ENCODE peak calls at places on chromosomes 2 and 18, in seven cellular contexts. One of them, this sample, is unnamed.

GRCh38 chr2:219560893-219561178 is 10.5 kb downstream of the OBSL1 start:
- DNase-seq in ELR: no peak
- DNase-seq in left kidney: no peak
- DNase-seq in astrocyte: no peak
- DNase-seq in Calu3: no peak
- DNase-seq in stimulated activated effector memory CD8-positive, alpha-beta T cell treated with anti-CD3 and anti-CD28 coated beads, Interleukin-12 subunit alpha, Interleukin-12 subunit beta, amount 100 ng/mL, for 72 hours: no peak
- DNase-seq in uterus: no peak
- DNase-seq in this sample: no peak

GRCh38 chr2:190334479-190335224 is 8.7 kb upstream of the INPP1 start:
- DNase-seq in uterus: no peak
- DNase-seq in stimulated activated effector memory CD8-positive, alpha-beta T cell treated with anti-CD3 and anti-CD28 coated beads, Interleukin-12 subunit alpha, Interleukin-12 subunit beta, amount 100 ng/mL, for 72 hours: no peak
- DNase-seq in ELR: no peak
- DNase-seq in Calu3: no peak
- DNase-seq in left kidney: no peak
- DNase-seq in astrocyte: no peak
- DNase-seq in this sample: peak

GRCh38 chr2:188725981-188726380 is 248.2 kb upstream of the COL3A1 start:
- DNase-seq in astrocyte: peak
- DNase-seq in Calu3: no peak
- DNase-seq in ELR: peak
- DNase-seq in stimulated activated effector memory CD8-positive, alpha-beta T cell treated with anti-CD3 and anti-CD28 coated beads, Interleukin-12 subunit alpha, Interleukin-12 subunit beta, amount 100 ng/mL, for 72 hours: no peak
- DNase-seq in left kidney: no peak
- DNase-seq in uterus: no peak
- DNase-seq in this sample: no peak

GRCh38 chr2:46058140-46058539 is 239.1 kb upstream of the EPAS1 start:
- DNase-seq in ELR: no peak
- DNase-seq in astrocyte: no peak
- DNase-seq in Calu3: no peak
- DNase-seq in uterus: no peak
- DNase-seq in left kidney: no peak
- DNase-seq in stimulated activated effector memory CD8-positive, alpha-beta T cell treated with anti-CD3 and anti-CD28 coated beads, Interleukin-12 subunit alpha, Interleukin-12 subunit beta, amount 100 ng/mL, for 72 hours: no peak
- DNase-seq in this sample: no peak

GRCh38 chr2:162915858-162916257 is 77.3 kb upstream of the KCNH7 start:
- DNase-seq in ELR: no peak
- DNase-seq in Calu3: no peak
- DNase-seq in uterus: no peak
- DNase-seq in astrocyte: no peak
- DNase-seq in stimulated activated effector memory CD8-positive, alpha-beta T cell treated with anti-CD3 and anti-CD28 coated beads, Interleukin-12 subunit alpha, Interleukin-12 subunit beta, amount 100 ng/mL, for 72 hours: no peak
- DNase-seq in left kidney: no peak
- DNase-seq in this sample: no peak

GRCh38 chr18:5294113-5294617 is 1.4 kb downstream of the ZBTB14 start:
- DNase-seq in stimulated activated effector memory CD8-positive, alpha-beta T cell treated with anti-CD3 and anti-CD28 coated beads, Interleukin-12 subunit alpha, Interleukin-12 subunit beta, amount 100 ng/mL, for 72 hours: no peak
- DNase-seq in uterus: no peak
- DNase-seq in astrocyte: no peak
- DNase-seq in left kidney: peak
- DNase-seq in Calu3: peak
- DNase-seq in ELR: peak
- DNase-seq in this sample: no peak

GRCh38 chr18:62526098-62527025 is 3.5 kb downstream of the ZCCHC2 start:
- DNase-seq in astrocyte: peak
- DNase-seq in ELR: peak
- DNase-seq in left kidney: peak
- DNase-seq in uterus: peak
- DNase-seq in stimulated activated effector memory CD8-positive, alpha-beta T cell treated with anti-CD3 and anti-CD28 coated beads, Interleukin-12 subunit alpha, Interleukin-12 subunit beta, amount 100 ng/mL, for 72 hours: peak
- DNase-seq in Calu3: peak
- DNase-seq in this sample: peak

GRCh38 chr2:135688002-135688401 is 53.7 kb upstream of the UBXN4 start:
- DNase-seq in stimulated activated effector memory CD8-positive, alpha-beta T cell treated with anti-CD3 and anti-CD28 coated beads, Interleukin-12 subunit alpha, Interleukin-12 subunit beta, amount 100 ng/mL, for 72 hours: no peak
- DNase-seq in astrocyte: peak
- DNase-seq in left kidney: no peak
- DNase-seq in uterus: no peak
- DNase-seq in ELR: no peak
- DNase-seq in Calu3: no peak
- DNase-seq in this sample: no peak

GRCh38 chr2:85497944-85498630 is 40.9 kb upstream of the MAT2A start:
- DNase-seq in Calu3: no peak
- DNase-seq in ELR: no peak
- DNase-seq in left kidney: no peak
- DNase-seq in astrocyte: no peak
- DNase-seq in uterus: no peak
- DNase-seq in stimulated activated effector memory CD8-positive, alpha-beta T cell treated with anti-CD3 and anti-CD28 coated beads, Interleukin-12 subunit alpha, Interleukin-12 subunit beta, amount 100 ng/mL, for 72 hours: no peak
- DNase-seq in this sample: no peak

GRCh38 chr2:479031-479430 is 191.1 kb upstream of the ALKAL2 start:
- DNase-seq in Calu3: no peak
- DNase-seq in stimulated activated effector memory CD8-positive, alpha-beta T cell treated with anti-CD3 and anti-CD28 coated beads, Interleukin-12 subunit alpha, Interleukin-12 subunit beta, amount 100 ng/mL, for 72 hours: no peak
- DNase-seq in astrocyte: no peak
- DNase-seq in left kidney: no peak
- DNase-seq in ELR: no peak
- DNase-seq in uterus: no peak
- DNase-seq in this sample: no peak

GRCh38 chr2:175698076-175698475 is 304.0 kb downstream of the LNPK start:
- DNase-seq in left kidney: no peak
- DNase-seq in stimulated activated effector memory CD8-positive, alpha-beta T cell treated with anti-CD3 and anti-CD28 coated beads, Interleukin-12 subunit alpha, Interleukin-12 subunit beta, amount 100 ng/mL, for 72 hours: no peak
- DNase-seq in uterus: no peak
- DNase-seq in ELR: no peak
- DNase-seq in Calu3: no peak
- DNase-seq in astrocyte: no peak
- DNase-seq in this sample: no peak

GRCh38 chr2:164810843-164811242 is 30.8 kb downstream of the COBLL1 start:
- DNase-seq in astrocyte: no peak
- DNase-seq in ELR: no peak
- DNase-seq in Calu3: no peak
- DNase-seq in left kidney: no peak
- DNase-seq in stimulated activated effector memory CD8-positive, alpha-beta T cell treated with anti-CD3 and anti-CD28 coated beads, Interleukin-12 subunit alpha, Interleukin-12 subunit beta, amount 100 ng/mL, for 72 hours: no peak
- DNase-seq in uterus: no peak
- DNase-seq in this sample: no peak

GRCh38 chr18:36593641-36594040 is 235.2 kb downstream of the TPGS2 start:
- DNase-seq in Calu3: no peak
- DNase-seq in ELR: no peak
- DNase-seq in astrocyte: no peak
- DNase-seq in left kidney: no peak
- DNase-seq in uterus: no peak
- DNase-seq in stimulated activated effector memory CD8-positive, alpha-beta T cell treated with anti-CD3 and anti-CD28 coated beads, Interleukin-12 subunit alpha, Interleukin-12 subunit beta, amount 100 ng/mL, for 72 hours: no peak
- DNase-seq in this sample: no peak

GRCh38 chr18:74550886-74551285 is 16.6 kb downstream of the CNDP1 start:
- DNase-seq in astrocyte: no peak
- DNase-seq in stimulated activated effector memory CD8-positive, alpha-beta T cell treated with anti-CD3 and anti-CD28 coated beads, Interleukin-12 subunit alpha, Interleukin-12 subunit beta, amount 100 ng/mL, for 72 hours: no peak
- DNase-seq in ELR: no peak
- DNase-seq in Calu3: no peak
- DNase-seq in uterus: no peak
- DNase-seq in left kidney: no peak
- DNase-seq in this sample: no peak

GRCh38 chr18:39842042-39842791 is 2112.8 kb upstream of the PIK3C3 start:
- DNase-seq in ELR: no peak
- DNase-seq in uterus: no peak
- DNase-seq in astrocyte: no peak
- DNase-seq in left kidney: peak
- DNase-seq in stimulated activated effector memory CD8-positive, alpha-beta T cell treated with anti-CD3 and anti-CD28 coated beads, Interleukin-12 subunit alpha, Interleukin-12 subunit beta, amount 100 ng/mL, for 72 hours: no peak
- DNase-seq in Calu3: no peak
- DNase-seq in this sample: no peak

GRCh38 chr2:20381457-20381856 is 30.8 kb upstream of the PUM2 start:
- DNase-seq in left kidney: peak
- DNase-seq in ELR: peak
- DNase-seq in astrocyte: no peak
- DNase-seq in uterus: no peak
- DNase-seq in Calu3: no peak
- DNase-seq in stimulated activated effector memory CD8-positive, alpha-beta T cell treated with anti-CD3 and anti-CD28 coated beads, Interleukin-12 subunit alpha, Interleukin-12 subunit beta, amount 100 ng/mL, for 72 hours: no peak
- DNase-seq in this sample: no peak

GRCh38 chr2:224556381-224556780 is 28.8 kb downstream of the CUL3 start:
- DNase-seq in stimulated activated effector memory CD8-positive, alpha-beta T cell treated with anti-CD3 and anti-CD28 coated beads, Interleukin-12 subunit alpha, Interleukin-12 subunit beta, amount 100 ng/mL, for 72 hours: no peak
- DNase-seq in Calu3: no peak
- DNase-seq in astrocyte: no peak
- DNase-seq in ELR: no peak
- DNase-seq in left kidney: no peak
- DNase-seq in uterus: no peak
- DNase-seq in this sample: no peak